ENCODE peak calls at places on chromosomes 11 and 22, in four cellular contexts. Z, U, H and Q are unnamed samples.

GRCh38 chr22:28832731-28833130 is 32.4 kb upstream of the XBP1 start:
- DNase-seq in Z (no peak), U (no peak), H (no peak), Q (no peak)

GRCh38 chr11:7655253-7656217 is 17.8 kb downstream of the CYB5R2 start:
- DNase-seq in Z (no peak), U (peak; percentile 20), H (no peak), Q (no peak)

GRCh38 chr22:24005201-24005600 is at the start of gene GSTT4:
- DNase-seq in Z (no peak), U (no peak), H (no peak), Q (no peak)

GRCh38 chr22:38724176-38724575 is 18.4 kb downstream of the GTPBP1 start:
- DNase-seq in Z (no peak), U (no peak), H (no peak), Q (no peak)

GRCh38 chr11:18329196-18329870 is 7.0 kb downstream of the GTF2H1 start:
- DNase-seq in Z (no peak), U (no peak), H (peak; percentile 68), Q (no peak)

GRCh38 chr11:47099918-47100315 is 76.8 kb downstream of the ARFGAP2 start:
- DNase-seq in Z (no peak), U (no peak), H (no peak), Q (no peak)

GRCh38 chr11:66951135-66951534 is 7.0 kb downstream of the PC start:
- DNase-seq in Z (no peak), U (no peak), H (no peak), Q (no peak)

GRCh38 chr22:49297871-49298721 is 529.6 kb downstream of the BRD1 start:
- DNase-seq in Z (no peak), U (no peak), H (no peak), Q (peak; percentile 7)

GRCh38 chr11:111370902-111371578 is 8.0 kb downstream of the POU2AF1 start:
- DNase-seq in Z (no peak), U (no peak), H (no peak), Q (no peak)

GRCh38 chr22:28882545-28882877 is 861 bp upstream of the ZNRF3 start:
- DNase-seq in Z (peak; percentile 8), U (no peak), H (peak; percentile 24), Q (peak; percentile 30)

GRCh38 chr11:48019230-48019584 is 38.8 kb downstream of the PTPRJ start:
- DNase-seq in Z (no peak), U (no peak), H (no peak), Q (peak; percentile 25)

GRCh38 chr11:61532136-61533038 is 23.8 kb downstream of the LRRC10B start:
- DNase-seq in Z (no peak), U (peak; percentile 34), H (peak; percentile 84), Q (peak; percentile 69)

GRCh38 chr22:18076060-18076497 is 1.7 kb upstream of the PEX26 start:
- DNase-seq in Z (peak; percentile 75), U (peak; percentile 86), H (peak; percentile 74), Q (peak; percentile 72)

GRCh38 chr11:109426442-109426841 is 4.5 kb downstream of the C11orf87 start:
- DNase-seq in Z (no peak), U (no peak), H (no peak), Q (peak; percentile 11)

GRCh38 chr11:134637091-134638015 is 225.3 kb upstream of the B3GAT1 start:
- DNase-seq in Z (no peak), U (no peak), H (no peak), Q (no peak)

GRCh38 chr22:30920407-30920806 is 48.2 kb downstream of the MORC2 start:
- DNase-seq in Z (peak; percentile 32), U (peak; percentile 32), H (peak; percentile 73), Q (peak; percentile 84)

GRCh38 chr11:17000987-17001386 is 13.2 kb downstream of the PLEKHA7 start:
- DNase-seq in Z (no peak), U (no peak), H (no peak), Q (peak; percentile 38)

GRCh38 chr11:95229199-95230053 is 1.6 kb downstream of the SESN3 start:
- DNase-seq in Z (no peak), U (no peak), H (no peak), Q (peak; percentile 14)

GRCh38 chr11:107789767-107790166 is 68.8 kb downstream of the SLC35F2 start:
- DNase-seq in Z (no peak), U (no peak), H (no peak), Q (no peak)

GRCh38 chr11:60563553-60564235 is 48.5 kb downstream of the MS4A13 start:
- DNase-seq in Z (no peak), U (no peak), H (no peak), Q (no peak)

GRCh38 chr22:24185501-24186351 is 4.4 kb downstream of the SUSD2 start:
- DNase-seq in Z (no peak), U (no peak), H (no peak), Q (peak; percentile 20)

GRCh38 chr11:133163463-133164419 is 368.6 kb downstream of the OPCML start:
- DNase-seq in Z (no peak), U (peak; percentile 51), H (peak; percentile 16), Q (peak; percentile 55)

GRCh38 chr11:23502821-23503220 is 642.5 kb upstream of the CCDC179 start:
- DNase-seq in Z (no peak), U (no peak), H (no peak), Q (no peak)

GRCh38 chr11:86363424-86363823 is 11.3 kb upstream of the CCDC81 start:
- DNase-seq in Z (no peak), U (no peak), H (no peak), Q (no peak)

GRCh38 chr11:32333335-32333991 is 101.9 kb downstream of the WT1 start:
- DNase-seq in Z (no peak), U (no peak), H (no peak), Q (peak; percentile 56)

GRCh38 chr11:67033661-67034166 is 10.8 kb downstream of the SYT12 start:
- DNase-seq in Z (no peak), U (no peak), H (no peak), Q (no peak)

GRCh38 chr11:126416542-126417090 is 61.1 kb downstream of the ST3GAL4 start:
- DNase-seq in Z (no peak), U (no peak), H (no peak), Q (peak; percentile 88)

GRCh38 chr22:31173386-31174145 is 13.6 kb downstream of the RNF185 start:
- DNase-seq in Z (no peak), U (no peak), H (no peak), Q (no peak)

GRCh38 chr11:95417832-95418231 is 186.8 kb upstream of the SESN3 start:
- DNase-seq in Z (no peak), U (no peak), H (no peak), Q (no peak)

GRCh38 chr11:64741393-64742086 is 2.4 kb downstream of the RASGRP2 start:
- DNase-seq in Z (no peak), U (no peak), H (no peak), Q (no peak)

GRCh38 chr11:102147031-102147430 is 36.8 kb downstream of the YAP1 start:
- DNase-seq in Z (no peak), U (no peak), H (no peak), Q (no peak)

GRCh38 chr22:34116126-34116525 is 195.8 kb upstream of the LARGE1 start:
- DNase-seq in Z (no peak), U (no peak), H (no peak), Q (no peak)

GRCh38 chr11:32221476-32222032 is 130.7 kb downstream of the RCN1 start:
- DNase-seq in Z (no peak), U (no peak), H (no peak), Q (no peak)

GRCh38 chr11:12148882-12149281 is 38.5 kb downstream of the MICAL2 start:
- DNase-seq in Z (no peak), U (peak; percentile 73), H (peak; percentile 42), Q (no peak)

GRCh38 chr11:17988465-17988864 is 24.4 kb downstream of the SERGEF start:
- DNase-seq in Z (no peak), U (no peak), H (no peak), Q (no peak)

GRCh38 chr11:38089728-38090127 is 1491.7 kb upstream of the RAG2 start:
- DNase-seq in Z (no peak), U (no peak), H (no peak), Q (no peak)

GRCh38 chr11:117273550-117274289 is 17.4 kb upstream of the BACE1-AS start:
- DNase-seq in Z (no peak), U (no peak), H (peak; percentile 34), Q (no peak)
- TF ChIP-seq ELF1 in Z (no peak), U (no peak), H (no peak), Q (no peak)

DNA sequence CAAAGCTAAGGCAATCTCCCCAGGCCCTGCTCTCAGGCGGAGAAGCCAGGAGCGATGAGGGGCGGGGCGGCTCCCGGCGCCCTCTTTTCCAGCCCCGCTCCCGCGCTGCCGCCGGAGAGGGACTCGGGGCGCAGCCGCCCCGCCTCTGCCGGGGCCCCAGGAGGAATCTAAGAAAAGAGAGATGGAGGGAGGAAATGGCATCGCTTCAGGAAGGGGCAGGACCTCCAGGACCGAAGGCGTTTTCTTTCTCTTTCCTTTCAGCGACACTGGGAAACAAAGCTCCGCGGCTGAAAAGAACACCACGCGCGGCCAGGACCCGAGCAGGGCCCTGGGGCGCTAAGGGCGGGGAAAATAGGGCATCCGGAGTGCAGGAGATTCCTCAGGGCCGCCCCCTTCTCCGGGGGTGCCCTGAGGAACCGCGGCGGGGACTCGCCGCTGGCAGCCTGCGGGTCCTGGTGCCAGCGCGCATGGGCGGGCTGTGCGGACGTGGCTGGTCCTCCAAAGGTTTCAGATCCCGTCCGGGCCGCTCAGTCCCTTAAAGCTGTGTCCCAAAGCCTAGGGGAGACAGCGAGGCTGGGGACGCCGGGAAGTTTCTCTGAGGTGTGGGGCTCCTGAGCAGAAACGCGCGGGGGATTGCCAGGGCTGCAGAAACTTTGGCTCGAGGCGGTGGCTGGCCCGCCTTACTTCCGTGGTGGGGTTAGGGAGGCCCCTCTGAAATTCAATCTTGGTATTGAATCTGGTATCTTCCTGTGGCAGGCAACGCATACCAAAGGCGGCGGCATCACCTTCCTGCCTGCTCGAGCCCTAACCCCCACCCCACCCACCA is 2.8 kb upstream of the BSX start:
- DNase-seq in Z (no peak), U (no peak), H (no peak), Q (peak; percentile 85)
- TF ChIP-seq ELF1 in Z (no peak), U (no peak), H (no peak), Q (no peak)

GRCh38 chr11:2526808-2527381 is 82.1 kb downstream of the KCNQ1 start:
- DNase-seq in Z (no peak), U (no peak), H (peak; percentile 27), Q (no peak)
- TF ChIP-seq ELF1 in Z (no peak), U (peak; percentile 42), H (peak; percentile 36), Q (no peak)

GRCh38 chr22:42946551-42947198 is 68.3 kb downstream of the PACSIN2 start:
- DNase-seq in Z (no peak), U (no peak), H (no peak), Q (no peak)
- TF ChIP-seq ELF1 in Z (no peak), U (no peak), H (no peak), Q (no peak)

GRCh38 chr11:69638941-69639681 is 1.8 kb upstream of the CCND1 start:
- DNase-seq in Z (peak; percentile 95), U (peak; percentile 90), H (peak; percentile 81), Q (peak; percentile 93)
- TF ChIP-seq ELF1 in Z (no peak), U (peak; percentile 39), H (no peak), Q (no peak)

DNA sequence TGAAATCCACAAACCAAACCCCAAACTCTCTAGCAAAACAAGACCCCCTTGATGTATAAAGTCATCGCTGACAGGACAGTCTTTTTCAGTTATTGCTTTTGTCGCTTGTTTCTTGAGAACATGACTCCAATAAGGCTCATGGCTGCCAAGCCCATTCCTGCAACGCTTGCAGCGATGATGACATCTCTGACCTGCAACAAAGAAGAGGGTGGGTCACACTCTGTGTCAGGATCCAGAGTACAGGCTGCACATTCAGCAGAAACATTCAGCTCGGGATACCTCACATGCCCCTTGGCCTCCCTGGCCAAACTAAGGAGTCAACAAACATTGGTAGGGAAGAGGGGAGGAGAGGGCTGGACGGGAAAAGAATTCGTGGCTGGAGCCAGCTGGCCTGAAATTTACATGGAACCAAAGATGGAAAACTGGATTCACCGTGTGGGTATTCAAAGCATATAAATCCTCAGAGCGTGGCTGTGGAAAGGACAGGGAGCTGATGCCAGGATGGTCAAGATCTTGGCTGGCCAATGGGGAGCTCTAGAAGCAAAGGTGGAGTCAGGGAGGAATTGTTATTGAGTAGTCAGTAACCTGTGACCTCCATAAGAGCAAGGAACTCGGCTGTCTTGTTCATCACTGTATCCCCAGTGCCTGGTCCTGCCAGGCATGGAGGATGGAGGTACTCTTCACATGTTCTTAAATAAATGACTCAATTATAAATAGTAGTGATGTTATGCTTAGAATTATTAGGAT is 11.8 kb upstream of the PLAAT2 start:
- DNase-seq in Z (no peak), U (peak; percentile 76), H (no peak), Q (no peak)
- TF ChIP-seq ELF1 in Z (no peak), U (no peak), H (no peak), Q (no peak)